ENCODE peak calls at places on chromosomes 2 and 18, in four cellular contexts. Z is WTC11, M is HepG2, H is K562. U is an unnamed sample.

GRCh38 chr2:24050041-24050655 is 607 bp downstream of the FKBP1B start:
- DNase-seq in H (no peak), M (peak; percentile 28), Z (peak; percentile 56), U (peak; percentile 31)

GRCh38 chr2:3505771-3506170 is 13.6 kb downstream of the ADI1 start:
- DNase-seq in M (no peak), Z (no peak), H (no peak), U (no peak)

GRCh38 chr2:58215429-58215828 is 25.7 kb downstream of the FANCL start:
- DNase-seq in H (no peak), M (no peak), Z (no peak), U (no peak)

GRCh38 chr2:8786463-8786862 is 51.0 kb downstream of the KIDINS220 start:
- DNase-seq in M (no peak), Z (no peak), H (no peak), U (no peak)

GRCh38 chr18:36729197-36729596 is 99.6 kb downstream of the TPGS2 start:
- DNase-seq in H (no peak), Z (no peak), M (no peak), U (no peak)

GRCh38 chr2:232696609-232697058 is 497 bp upstream of the GIGYF2 start:
- DNase-seq in H (no peak), Z (no peak), M (no peak), U (no peak)

GRCh38 chr18:12645751-12646203 is 12.1 kb downstream of the SPIRE1 start:
- DNase-seq in M (peak; percentile 41), Z (no peak), H (no peak), U (no peak)

GRCh38 chr2:100692381-100692780 is 127.6 kb upstream of the NPAS2 start:
- DNase-seq in Z (no peak), M (peak; percentile 58), H (no peak), U (no peak)

GRCh38 chr18:41323044-41323443 is 632.0 kb upstream of the PIK3C3 start:
- DNase-seq in Z (no peak), M (no peak), H (no peak), U (no peak)

GRCh38 chr2:121099329-121100318 is 185.4 kb downstream of the TFCP2L1 start:
- DNase-seq in M (no peak), Z (peak; percentile 55), H (no peak), U (peak; percentile 22)

GRCh38 chr2:75053484-75054112 is 95.2 kb downstream of the POLE4 start:
- DNase-seq in H (peak; percentile 53), Z (peak; percentile 64), M (peak; percentile 65), U (peak; percentile 70)

GRCh38 chr2:64604155-64604554 is 49.6 kb downstream of the SERTAD2 start:
- DNase-seq in H (no peak), M (no peak), Z (no peak), U (no peak)

GRCh38 chr2:109646961-109647360 is 32.8 kb downstream of the SOWAHC start:
- DNase-seq in H (no peak), Z (no peak), M (no peak), U (no peak)

GRCh38 chr2:68975844-68976243 is 1.4 kb downstream of the GKN1 start:
- DNase-seq in H (no peak), M (no peak), Z (no peak), U (no peak)

GRCh38 chr18:10559566-10560456 is 34.0 kb downstream of the NAPG start:
- DNase-seq in M (no peak), Z (no peak), H (no peak), U (peak; percentile 13)

GRCh38 chr18:6487968-6488367 is 73.3 kb upstream of the L3MBTL4 start:
- DNase-seq in H (no peak), Z (peak; percentile 37), M (no peak), U (no peak)

GRCh38 chr18:58618822-58619553 is 9.9 kb downstream of the ALPK2 start:
- DNase-seq in Z (no peak), M (no peak), H (no peak), U (no peak)

GRCh38 chr18:3027301-3027700 is 14.4 kb upstream of the LPIN2 start:
- DNase-seq in H (no peak), Z (no peak), M (no peak), U (no peak)

GRCh38 chr2:159095813-159096212 is 127.4 kb downstream of the TANC1 start:
- DNase-seq in M (no peak), H (no peak), Z (no peak), U (no peak)

GRCh38 chr2:150644298-150645067 is 157.0 kb upstream of the RND3 start:
- DNase-seq in Z (no peak), H (no peak), M (no peak), U (no peak)

GRCh38 chr2:96816836-96817702 is 1.0 kb downstream of the CNNM3 start:
- DNase-seq in Z (no peak), M (peak; percentile 16), H (peak; percentile 37), U (no peak)

GRCh38 chr2:9552491-9553178 is 3.0 kb downstream of the ADAM17 start:
- DNase-seq in Z (no peak), H (peak; percentile 41), M (no peak), U (no peak)

GRCh38 chr18:21194871-21195771 is 46.9 kb upstream of the GREB1L start:
- DNase-seq in Z (no peak), H (peak; percentile 40), M (peak; percentile 24), U (peak; percentile 38)

GRCh38 chr18:49886891-49887764 is 73.8 kb upstream of the ACAA2 start:
- DNase-seq in H (peak; percentile 23), M (no peak), Z (peak; percentile 27), U (no peak)

GRCh38 chr2:73925853-73926492 is 707 bp upstream of the DGUOK start:
- DNase-seq in Z (no peak), H (peak; percentile 36), M (no peak), U (no peak)

GRCh38 chr2:61178603-61179545 is 16.9 kb downstream of the C2orf74 start:
- DNase-seq in M (no peak), Z (no peak), H (no peak), U (no peak)
- TF ChIP-seq ELF4 in M (no peak), Z (no peak), H (no peak), U (no peak)

GRCh38 chr2:71347517-71347916 is 15.9 kb downstream of the ZNF638 start:
- DNase-seq in Z (no peak), M (no peak), H (no peak), U (no peak)
- TF ChIP-seq ELF4 in Z (no peak), M (no peak), H (no peak), U (no peak)

DNA sequence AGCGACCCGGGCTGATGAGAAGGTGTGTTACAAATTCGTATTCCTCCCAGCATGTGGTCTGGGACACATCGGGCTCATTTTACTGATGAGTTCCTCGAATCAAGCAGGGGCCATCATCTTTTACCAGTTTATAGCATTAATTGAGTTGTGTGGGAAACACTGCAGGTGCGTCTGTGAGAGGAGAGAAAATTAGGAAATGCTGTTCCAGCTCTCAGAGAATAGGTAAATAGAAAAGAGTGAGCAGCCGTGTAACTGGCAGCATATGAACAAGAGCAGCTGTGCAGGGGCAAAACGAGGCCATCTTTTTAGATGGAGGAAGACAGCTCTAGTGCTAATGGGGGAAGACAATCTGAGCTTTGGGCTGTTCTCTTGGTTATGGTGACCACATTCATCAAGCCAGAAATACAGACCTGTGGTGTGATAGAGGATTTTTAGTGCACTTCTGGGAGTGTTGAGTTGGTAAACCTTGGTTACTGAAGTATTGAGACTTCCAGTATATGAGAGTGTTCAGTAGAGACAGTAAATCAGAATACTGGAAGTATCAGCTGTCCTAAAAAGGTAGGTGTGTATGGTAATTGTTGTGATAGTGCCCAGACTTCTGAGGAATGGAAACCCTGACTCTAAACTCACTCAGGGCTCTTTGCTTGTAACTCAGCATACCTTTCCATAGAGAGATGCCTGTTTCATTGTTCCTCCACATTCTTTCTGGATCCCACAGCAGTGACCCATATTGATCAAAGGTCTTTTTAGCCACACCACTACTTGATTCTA is 216.9 kb downstream of the SETBP1 start:
- DNase-seq in Z (no peak), M (no peak), H (no peak), U (no peak)
- TF ChIP-seq ELF4 in Z (no peak), M (no peak), H (no peak), U (no peak)

GRCh38 chr2:239148495-239149200 is 252.2 kb downstream of the HDAC4 start:
- DNase-seq in H (no peak), Z (no peak), M (no peak), U (no peak)
- TF ChIP-seq ELF4 in H (no peak), Z (no peak), M (no peak), U (no peak)

DNA sequence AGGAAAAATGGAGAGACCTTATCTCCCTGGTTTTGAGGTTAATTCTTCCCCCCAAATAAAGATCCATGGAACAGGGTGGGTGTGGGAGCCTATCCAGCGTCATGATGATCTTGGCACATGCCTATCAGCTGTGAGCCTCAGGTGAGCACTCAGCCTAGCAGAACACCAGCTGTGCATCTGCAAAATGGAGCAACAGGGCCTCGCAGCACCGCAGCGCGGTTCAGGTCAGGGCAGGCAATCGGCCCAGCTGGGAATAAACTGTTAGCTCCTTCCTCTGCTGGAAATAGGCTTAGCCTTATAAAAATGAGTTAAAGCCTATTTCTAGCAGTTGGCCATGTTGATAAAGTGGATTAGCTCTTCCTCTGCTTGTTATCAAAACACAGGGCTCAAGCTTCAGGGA is 35.1 kb downstream of the ARHGEF4 start:
- DNase-seq in Z (no peak), M (no peak), H (no peak), U (no peak)
- TF ChIP-seq ELF4 in Z (no peak), M (no peak), H (no peak), U (no peak)

DNA sequence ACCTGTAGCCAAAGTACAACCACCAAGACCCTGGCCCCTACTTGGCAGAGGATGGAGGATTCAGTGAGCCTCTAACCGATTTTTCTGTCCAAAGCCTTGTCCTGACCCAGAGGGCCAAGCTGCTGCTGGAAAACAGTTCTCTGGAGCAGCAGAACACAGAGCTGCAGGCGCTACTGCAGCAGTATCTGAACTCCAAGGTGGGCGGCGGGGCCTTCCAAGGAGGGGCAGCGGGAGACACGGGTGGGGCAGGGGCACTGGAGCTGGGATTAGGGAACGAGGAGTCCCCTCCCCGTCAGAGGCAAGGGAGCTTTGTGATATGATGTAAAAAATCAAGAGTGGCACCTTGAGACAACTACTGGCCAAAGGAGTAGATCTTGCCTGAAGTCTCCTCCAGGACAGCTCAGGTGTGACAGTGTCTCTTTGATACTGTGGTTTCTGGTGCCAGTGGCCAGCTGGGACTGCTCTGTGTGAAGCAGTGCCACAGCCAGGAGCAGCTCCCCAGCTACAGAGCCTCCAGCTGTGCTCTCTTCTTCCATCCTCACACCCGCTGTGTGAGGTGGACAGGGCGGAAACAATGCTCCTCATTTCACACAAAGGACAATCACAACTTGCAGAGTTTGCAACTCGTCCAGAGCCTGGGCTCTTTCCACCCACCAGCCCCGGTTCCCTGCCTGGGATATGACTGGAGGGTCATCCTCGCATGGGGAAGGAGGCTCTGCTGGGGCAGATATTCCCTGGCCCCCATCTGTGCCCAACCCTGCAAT is 22.7 kb downstream of the OTOF start:
- DNase-seq in M (no peak), Z (no peak), H (no peak), U (no peak)
- TF ChIP-seq ELF4 in M (no peak), Z (no peak), H (no peak), U (no peak)

DNA sequence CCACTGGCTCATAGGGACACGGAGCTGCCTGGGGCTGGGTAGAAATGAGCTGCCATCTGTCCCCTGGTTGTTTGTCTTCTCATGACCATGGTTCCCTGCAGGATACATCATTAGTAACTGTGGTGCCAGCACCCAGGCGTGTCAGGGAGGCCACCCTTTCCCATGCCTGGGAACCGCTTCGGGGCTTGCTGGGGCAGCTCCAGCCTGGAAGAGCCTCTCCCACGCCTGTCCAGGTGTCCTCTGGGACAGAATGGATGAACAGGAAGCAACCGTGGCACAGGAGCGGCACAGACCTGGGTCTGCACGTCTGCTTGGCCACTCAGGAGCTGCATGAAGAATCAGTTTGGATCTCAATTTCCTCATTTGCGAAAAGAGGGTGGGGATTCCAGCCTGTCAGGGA is 34.8 kb downstream of the SDC1 start:
- DNase-seq in Z (no peak), H (no peak), M (no peak), U (no peak)
- TF ChIP-seq ELF4 in Z (no peak), H (no peak), M (no peak), U (no peak)

U was measured in HEK293T.